ENCODE peak calls at places on chromosome 12, in four cellular contexts. One of them, this sample, is unnamed.

GRCh38 chr12:77120695-77121094 is 55.3 kb upstream of the E2F7 start:
- DNase-seq in BJ: no peak
- DNase-seq in activated CD4-positive, CD25-positive, alpha-beta regulatory T cell treated with anti-CD3 and anti-CD28 coated beads, Interleukin-2, amount 50 U/mL, for 72 hours: no peak
- DNase-seq in activated CD8-positive, alpha-beta memory T cell treated with anti-CD3 and anti-CD28 coated beads, Interleukin-2, amount 50 U/mL, for 4 hours: no peak
- DNase-seq in this sample: no peak

GRCh38 chr12:87227157-87227556 is 802.0 kb downstream of the C12orf50 start:
- DNase-seq in BJ: no peak
- DNase-seq in activated CD4-positive, CD25-positive, alpha-beta regulatory T cell treated with anti-CD3 and anti-CD28 coated beads, Interleukin-2, amount 50 U/mL, for 72 hours: no peak
- DNase-seq in activated CD8-positive, alpha-beta memory T cell treated with anti-CD3 and anti-CD28 coated beads, Interleukin-2, amount 50 U/mL, for 4 hours: no peak
- DNase-seq in this sample: no peak

GRCh38 chr12:42483534-42483857 is 106.0 kb downstream of the PRICKLE1 start:
- DNase-seq in BJ: no peak
- DNase-seq in activated CD4-positive, CD25-positive, alpha-beta regulatory T cell treated with anti-CD3 and anti-CD28 coated beads, Interleukin-2, amount 50 U/mL, for 72 hours: peak; percentile 30
- DNase-seq in activated CD8-positive, alpha-beta memory T cell treated with anti-CD3 and anti-CD28 coated beads, Interleukin-2, amount 50 U/mL, for 4 hours: peak; percentile 35
- DNase-seq in this sample: no peak

GRCh38 chr12:11902525-11902875 is 168.2 kb upstream of the BCL2L14 start:
- DNase-seq in BJ: no peak
- DNase-seq in activated CD4-positive, CD25-positive, alpha-beta regulatory T cell treated with anti-CD3 and anti-CD28 coated beads, Interleukin-2, amount 50 U/mL, for 72 hours: no peak
- DNase-seq in activated CD8-positive, alpha-beta memory T cell treated with anti-CD3 and anti-CD28 coated beads, Interleukin-2, amount 50 U/mL, for 4 hours: no peak
- DNase-seq in this sample: no peak

GRCh38 chr12:26434299-26434915 is 239.0 kb downstream of the SSPN start:
- DNase-seq in BJ: peak; percentile 5
- DNase-seq in activated CD4-positive, CD25-positive, alpha-beta regulatory T cell treated with anti-CD3 and anti-CD28 coated beads, Interleukin-2, amount 50 U/mL, for 72 hours: no peak
- DNase-seq in activated CD8-positive, alpha-beta memory T cell treated with anti-CD3 and anti-CD28 coated beads, Interleukin-2, amount 50 U/mL, for 4 hours: no peak
- DNase-seq in this sample: peak; percentile 33

GRCh38 chr12:58007875-58008274 is 66.5 kb downstream of the ATP23 start:
- DNase-seq in BJ: no peak
- DNase-seq in activated CD4-positive, CD25-positive, alpha-beta regulatory T cell treated with anti-CD3 and anti-CD28 coated beads, Interleukin-2, amount 50 U/mL, for 72 hours: no peak
- DNase-seq in activated CD8-positive, alpha-beta memory T cell treated with anti-CD3 and anti-CD28 coated beads, Interleukin-2, amount 50 U/mL, for 4 hours: no peak
- DNase-seq in this sample: no peak

GRCh38 chr12:29769162-29769820 is 14.5 kb downstream of the TMTC1 start:
- DNase-seq in BJ: peak; percentile 44
- DNase-seq in activated CD4-positive, CD25-positive, alpha-beta regulatory T cell treated with anti-CD3 and anti-CD28 coated beads, Interleukin-2, amount 50 U/mL, for 72 hours: no peak
- DNase-seq in activated CD8-positive, alpha-beta memory T cell treated with anti-CD3 and anti-CD28 coated beads, Interleukin-2, amount 50 U/mL, for 4 hours: no peak
- DNase-seq in this sample: no peak

GRCh38 chr12:125678589-125678993 is 613.4 kb downstream of the AACS start:
- DNase-seq in BJ: no peak
- DNase-seq in activated CD4-positive, CD25-positive, alpha-beta regulatory T cell treated with anti-CD3 and anti-CD28 coated beads, Interleukin-2, amount 50 U/mL, for 72 hours: no peak
- DNase-seq in activated CD8-positive, alpha-beta memory T cell treated with anti-CD3 and anti-CD28 coated beads, Interleukin-2, amount 50 U/mL, for 4 hours: no peak
- DNase-seq in this sample: no peak

GRCh38 chr12:125057708-125058107 is 7.5 kb upstream of the AACS start:
- DNase-seq in BJ: no peak
- DNase-seq in activated CD4-positive, CD25-positive, alpha-beta regulatory T cell treated with anti-CD3 and anti-CD28 coated beads, Interleukin-2, amount 50 U/mL, for 72 hours: no peak
- DNase-seq in activated CD8-positive, alpha-beta memory T cell treated with anti-CD3 and anti-CD28 coated beads, Interleukin-2, amount 50 U/mL, for 4 hours: no peak
- DNase-seq in this sample: no peak

GRCh38 chr12:52524898-52525591 is 4.9 kb upstream of the KRT5 start:
- DNase-seq in BJ: no peak
- DNase-seq in activated CD4-positive, CD25-positive, alpha-beta regulatory T cell treated with anti-CD3 and anti-CD28 coated beads, Interleukin-2, amount 50 U/mL, for 72 hours: no peak
- DNase-seq in activated CD8-positive, alpha-beta memory T cell treated with anti-CD3 and anti-CD28 coated beads, Interleukin-2, amount 50 U/mL, for 4 hours: no peak
- DNase-seq in this sample: no peak